ENCODE peak calls at places on chromosomes 3 and 15, in four cellular contexts. L is right atrium auricular region, X is WERI-Rb-1, J is GM23338. Y is an unnamed sample.

GRCh38 chr15:79051941-79052731 is 38.4 kb downstream of the RASGRF1 start:
- DNase-seq in L (no peak), X (no peak), J (no peak), Y (no peak)

GRCh38 chr3:99902091-99902490 is 84.4 kb downstream of the CMSS1 start:
- DNase-seq in L (no peak), X (no peak), J (no peak), Y (no peak)

GRCh38 chr3:15336057-15336456 is 3.7 kb upstream of the SH3BP5 start:
- DNase-seq in L (no peak), X (no peak), J (no peak), Y (no peak)

GRCh38 chr3:185420762-185421161 is 57.8 kb downstream of the MAP3K13 start:
- DNase-seq in L (no peak), X (no peak), J (no peak), Y (no peak)

GRCh38 chr3:12967751-12968209 is 105.4 kb downstream of the IQSEC1 start:
- DNase-seq in L (peak; percentile 89), X (no peak), J (peak; percentile 94), Y (no peak)

GRCh38 chr3:58973796-58974195 is 76.0 kb downstream of the CFAP20DC start:
- DNase-seq in L (no peak), X (no peak), J (no peak), Y (no peak)

GRCh38 chr3:150083653-150084037 is 113.0 kb upstream of the PFN2 start:
- DNase-seq in L (no peak), X (no peak), J (no peak), Y (no peak)

GRCh38 chr3:25863560-25863959 is 73.7 kb downstream of the OXSM start:
- DNase-seq in L (no peak), X (no peak), J (peak; percentile 25), Y (no peak)

GRCh38 chr15:75361361-75361988 is 6.9 kb downstream of the MAN2C1 start:
- DNase-seq in L (no peak), X (no peak), J (no peak), Y (no peak)

GRCh38 chr15:66724732-66725467 is 22.9 kb downstream of the SMAD6 start:
- DNase-seq in L (no peak), X (no peak), J (no peak), Y (no peak)

GRCh38 chr3:150741497-150742140 is 21.4 kb downstream of the SIAH2 start:
- DNase-seq in L (no peak), X (no peak), J (no peak), Y (no peak)

GRCh38 chr3:178439504-178439903 is 96.7 kb upstream of the KCNMB2 start:
- DNase-seq in L (no peak), X (no peak), J (peak; percentile 24), Y (no peak)

GRCh38 chr15:94235681-94236080 is 4.3 kb downstream of the MCTP2 start:
- DNase-seq in L (no peak), X (no peak), J (no peak), Y (no peak)

GRCh38 chr3:58071480-58071971 is 63.3 kb downstream of the FLNB start:
- DNase-seq in L (no peak), X (no peak), J (no peak), Y (no peak)

GRCh38 chr3:168058482-168058881 is 37.2 kb downstream of the GOLIM4 start:
- DNase-seq in L (no peak), X (no peak), J (no peak), Y (no peak)

GRCh38 chr3:29226709-29227108 is 54.2 kb upstream of the RBMS3 start:
- DNase-seq in L (no peak), X (no peak), J (no peak), Y (no peak)

GRCh38 chr15:36591534-36592411 is 12.3 kb downstream of the CDIN1 start:
- DNase-seq in L (no peak), X (no peak), J (no peak), Y (no peak)

GRCh38 chr3:195543642-195544536 is 764 bp upstream of the PPP1R2 start:
- DNase-seq in L (no peak), X (peak; percentile 12), J (peak; percentile 50), Y (no peak)

GRCh38 chr3:23312866-23313265 is 109.7 kb downstream of the UBE2E2 start:
- DNase-seq in L (no peak), X (no peak), J (no peak), Y (no peak)

GRCh38 chr3:108430540-108430939 is 79.9 kb downstream of the MYH15 start:
- DNase-seq in L (no peak), X (no peak), J (no peak), Y (no peak)

GRCh38 chr3:67109651-67110204 is 111.6 kb downstream of the KBTBD8 start:
- DNase-seq in L (no peak), X (no peak), J (peak; percentile 87), Y (peak; percentile 15)

GRCh38 chr15:58070801-58071418 is 5.4 kb upstream of the ALDH1A2 start:
- DNase-seq in L (peak; percentile 77), X (peak; percentile 67), J (peak; percentile 70), Y (peak; percentile 4)

GRCh38 chr3:60036803-60037202 is 987.0 kb upstream of the CFAP20DC start:
- DNase-seq in L (no peak), X (no peak), J (no peak), Y (no peak)

GRCh38 chr15:94263341-94264273 is 32.2 kb downstream of the MCTP2 start:
- DNase-seq in L (no peak), X (no peak), J (no peak), Y (no peak)

GRCh38 chr3:33277193-33277882 is at the start of gene FBXL2:
- DNase-seq in L (no peak), X (peak; percentile 93), J (peak; percentile 96), Y (no peak)

GRCh38 chr3:115831864-115832263 is 208.6 kb downstream of the GAP43 start:
- DNase-seq in L (no peak), X (no peak), J (no peak), Y (no peak)

GRCh38 chr15:55389276-55389631 is 18.9 kb downstream of the CCPG1 start:
- DNase-seq in L (no peak), X (no peak), J (no peak), Y (no peak)

GRCh38 chr15:67086650-67086941 is 21.2 kb downstream of the SMAD3 start:
- DNase-seq in L (no peak), X (no peak), J (no peak), Y (no peak)

GRCh38 chr3:141360888-141361598 is 7.3 kb upstream of the ZBTB38 start:
- DNase-seq in L (no peak), X (no peak), J (peak; percentile 78), Y (no peak)

GRCh38 chr3:31462050-31462569 is 70.6 kb upstream of the STT3B start:
- DNase-seq in L (no peak), X (no peak), J (peak; percentile 24), Y (no peak)

GRCh38 chr15:75731248-75732100 is 18.8 kb upstream of the CSPG4 start:
- DNase-seq in L (no peak), X (peak; percentile 55), J (peak; percentile 59), Y (no peak)

GRCh38 chr15:79923068-79923514 is 26.3 kb upstream of the MTHFS start:
- DNase-seq in L (peak; percentile 62), X (peak; percentile 83), J (peak; percentile 77), Y (no peak)

GRCh38 chr3:58419782-58420512 is 13.7 kb downstream of the PDHB start:
- DNase-seq in L (peak; percentile 77), X (no peak), J (no peak), Y (peak; percentile 24)

GRCh38 chr15:67809866-67810265 is 15.4 kb upstream of the SKOR1 start:
- DNase-seq in L (no peak), X (no peak), J (no peak), Y (no peak)

GRCh38 chr3:172201990-172202318 is 162.6 kb downstream of the FNDC3B start:
- DNase-seq in L (no peak), X (no peak), J (no peak), Y (no peak)

GRCh38 chr15:92304239-92304975 is 89.3 kb upstream of the ST8SIA2 start:
- DNase-seq in L (no peak), X (no peak), J (no peak), Y (no peak)

GRCh38 chr3:186099178-186099577 is 9.7 kb downstream of the ETV5 start:
- DNase-seq in L (peak; percentile 66), X (peak; percentile 21), J (no peak), Y (no peak)

GRCh38 chr15:55253580-55253979 is 36.0 kb downstream of the RAB27A start:
- DNase-seq in L (no peak), X (no peak), J (no peak), Y (no peak)

GRCh38 chr15:37045859-37046318 is 54.5 kb downstream of the MEIS2 start:
- DNase-seq in L (no peak), X (peak; percentile 37), J (peak; percentile 72), Y (no peak)

GRCh38 chr3:24419067-24419791 is 75.4 kb downstream of the THRB start:
- DNase-seq in L (no peak), X (no peak), J (no peak), Y (no peak)
- TF ChIP-seq CTCF in L (no peak), X (no peak), J (no peak), Y (no peak)

DNA sequence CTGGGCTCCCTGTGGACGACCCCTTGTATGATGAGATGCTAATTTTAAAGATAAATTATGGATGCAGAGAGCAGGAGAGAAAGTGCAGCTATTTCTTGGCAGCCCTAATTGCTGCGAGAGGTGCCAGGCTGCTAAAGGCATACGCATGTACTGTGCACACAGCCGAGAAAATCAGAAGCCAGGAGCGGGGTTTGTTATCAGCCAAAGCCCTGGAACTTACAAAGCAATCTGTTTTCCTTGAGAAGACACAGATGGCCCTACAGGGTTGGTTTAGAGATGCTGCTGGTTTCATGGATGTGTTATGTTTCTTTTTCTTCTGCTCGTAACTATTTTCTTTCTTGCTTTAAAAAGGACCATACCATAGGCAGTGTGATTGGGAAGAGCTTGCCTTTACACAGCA is 11.7 kb upstream of the CCK start:
- DNase-seq in L (no peak), X (no peak), J (no peak), Y (no peak)
- H3K4me3 ChIP-seq in L (no peak overlapping the region), X (no peak overlapping the region), J (no peak overlapping the region), Y (no peak overlapping the region)

GRCh38 chr3:8279476-8279875 is 222.1 kb upstream of the LMCD1 start:
- DNase-seq in L (no peak), X (peak; percentile 50), J (peak; percentile 50), Y (no peak)
- TF ChIP-seq CTCF in L (no peak), X (no peak), J (peak; percentile 65), Y (no peak)

GRCh38 chr15:65029736-65030208 is 333 bp upstream of the MTFMT start:
- DNase-seq in L (no peak), X (no peak), J (no peak), Y (no peak)

GRCh38 chr15:65028921-65029735 is at the start of gene MTFMT:
- DNase-seq in L (peak; percentile 89), X (peak; percentile 93), J (peak; percentile 92), Y (no peak)

GRCh38 chr15:65026756-65027155 is 2.7 kb downstream of the MTFMT start:
- DNase-seq in L (no peak), X (no peak), J (no peak), Y (no peak)

GRCh38 chr15:65028338-65028737 is 1.1 kb downstream of the MTFMT start:
- DNase-seq in L (no peak), X (no peak), J (no peak), Y (no peak)

DNA sequence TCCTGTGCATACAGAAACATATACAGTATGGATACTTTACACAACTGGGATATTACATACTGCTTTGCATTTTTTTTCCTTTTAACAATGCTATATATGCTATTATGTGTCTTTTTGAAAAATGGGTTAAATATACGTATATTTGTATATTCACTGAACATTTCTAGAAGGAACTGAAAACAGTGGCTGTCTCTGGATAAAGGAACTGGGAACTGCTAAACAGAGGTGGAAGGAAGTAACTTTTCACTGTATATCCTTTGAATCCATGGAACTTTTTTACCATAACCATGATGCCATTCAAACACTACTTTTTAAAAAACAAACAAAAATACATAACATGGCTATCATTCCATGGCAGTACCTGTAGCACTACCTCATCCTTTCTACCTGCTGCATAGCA is 1.8 kb downstream of the MTFMT start:
- DNase-seq in L (no peak), X (no peak), J (no peak), Y (no peak)
- H3K4me3 ChIP-seq in L (no peak overlapping the region), X (no peak overlapping the region), J (peak overlapping the region; percentile 98), Y (no peak overlapping the region)

Y was measured in GM12864.